ENCODE peak calls at places on chromosome 2, in five cellular contexts. One of them, this sample, is unnamed.

GRCh38 chr2:221570321-221571107 is 1.6 kb downstream of the EPHA4 start:
- DNase-seq in stimulated activated naive CD8-positive, alpha-beta T cell treated with anti-CD3 and anti-CD28 coated beads, Interleukin-15, Interleukin-2, amounts not matched to agents 100 U/mL and 50 U/mL, for 24 hours: peak; percentile 16
- DNase-seq in mucosa of descending colon: peak; percentile 59
- DNase-seq in stimulated activated CD8-positive, alpha-beta memory T cell treated with anti-CD3 and anti-CD28 coated beads, Interleukin-15, amount 100 ng/mL, for 1 hour: no peak
- DNase-seq in T-helper 2 cell: peak; percentile 30
- DNase-seq in this sample: peak; percentile 18

GRCh38 chr2:1486670-1487069 is 73.4 kb downstream of the TPO start:
- DNase-seq in stimulated activated CD8-positive, alpha-beta memory T cell treated with anti-CD3 and anti-CD28 coated beads, Interleukin-15, amount 100 ng/mL, for 1 hour: no peak
- DNase-seq in T-helper 2 cell: no peak
- DNase-seq in mucosa of descending colon: no peak
- DNase-seq in stimulated activated naive CD8-positive, alpha-beta T cell treated with anti-CD3 and anti-CD28 coated beads, Interleukin-15, Interleukin-2, amounts not matched to agents 100 U/mL and 50 U/mL, for 24 hours: no peak
- DNase-seq in this sample: no peak

GRCh38 chr2:216775043-216775453 is 79.7 kb upstream of the IGFBP5 start:
- DNase-seq in mucosa of descending colon: no peak
- DNase-seq in stimulated activated naive CD8-positive, alpha-beta T cell treated with anti-CD3 and anti-CD28 coated beads, Interleukin-15, Interleukin-2, amounts not matched to agents 100 U/mL and 50 U/mL, for 24 hours: no peak
- DNase-seq in T-helper 2 cell: no peak
- DNase-seq in stimulated activated CD8-positive, alpha-beta memory T cell treated with anti-CD3 and anti-CD28 coated beads, Interleukin-15, amount 100 ng/mL, for 1 hour: no peak
- DNase-seq in this sample: no peak

GRCh38 chr2:9230881-9231280 is 24.3 kb downstream of the ASAP2 start:
- DNase-seq in mucosa of descending colon: no peak
- DNase-seq in stimulated activated CD8-positive, alpha-beta memory T cell treated with anti-CD3 and anti-CD28 coated beads, Interleukin-15, amount 100 ng/mL, for 1 hour: no peak
- DNase-seq in T-helper 2 cell: no peak
- DNase-seq in stimulated activated naive CD8-positive, alpha-beta T cell treated with anti-CD3 and anti-CD28 coated beads, Interleukin-15, Interleukin-2, amounts not matched to agents 100 U/mL and 50 U/mL, for 24 hours: no peak
- DNase-seq in this sample: no peak

GRCh38 chr2:190511104-190511503 is 23.4 kb downstream of the NEMP2 start:
- DNase-seq in stimulated activated naive CD8-positive, alpha-beta T cell treated with anti-CD3 and anti-CD28 coated beads, Interleukin-15, Interleukin-2, amounts not matched to agents 100 U/mL and 50 U/mL, for 24 hours: no peak
- DNase-seq in stimulated activated CD8-positive, alpha-beta memory T cell treated with anti-CD3 and anti-CD28 coated beads, Interleukin-15, amount 100 ng/mL, for 1 hour: no peak
- DNase-seq in mucosa of descending colon: no peak
- DNase-seq in T-helper 2 cell: no peak
- DNase-seq in this sample: no peak

GRCh38 chr2:119023534-119023933 is 81.5 kb downstream of the MARCO start:
- DNase-seq in mucosa of descending colon: no peak
- DNase-seq in stimulated activated naive CD8-positive, alpha-beta T cell treated with anti-CD3 and anti-CD28 coated beads, Interleukin-15, Interleukin-2, amounts not matched to agents 100 U/mL and 50 U/mL, for 24 hours: no peak
- DNase-seq in T-helper 2 cell: no peak
- DNase-seq in stimulated activated CD8-positive, alpha-beta memory T cell treated with anti-CD3 and anti-CD28 coated beads, Interleukin-15, amount 100 ng/mL, for 1 hour: no peak
- DNase-seq in this sample: no peak

GRCh38 chr2:152504618-152505017 is 169.6 kb downstream of the FMNL2 start:
- DNase-seq in mucosa of descending colon: no peak
- DNase-seq in T-helper 2 cell: no peak
- DNase-seq in stimulated activated naive CD8-positive, alpha-beta T cell treated with anti-CD3 and anti-CD28 coated beads, Interleukin-15, Interleukin-2, amounts not matched to agents 100 U/mL and 50 U/mL, for 24 hours: no peak
- DNase-seq in stimulated activated CD8-positive, alpha-beta memory T cell treated with anti-CD3 and anti-CD28 coated beads, Interleukin-15, amount 100 ng/mL, for 1 hour: no peak
- DNase-seq in this sample: no peak

GRCh38 chr2:230441188-230441897 is 25.3 kb downstream of the SP100 start:
- DNase-seq in mucosa of descending colon: peak; percentile 66
- DNase-seq in stimulated activated CD8-positive, alpha-beta memory T cell treated with anti-CD3 and anti-CD28 coated beads, Interleukin-15, amount 100 ng/mL, for 1 hour: peak; percentile 19
- DNase-seq in stimulated activated naive CD8-positive, alpha-beta T cell treated with anti-CD3 and anti-CD28 coated beads, Interleukin-15, Interleukin-2, amounts not matched to agents 100 U/mL and 50 U/mL, for 24 hours: peak; percentile 61
- DNase-seq in T-helper 2 cell: peak; percentile 89
- DNase-seq in this sample: peak; percentile 60

GRCh38 chr2:159094173-159094737 is 125.8 kb downstream of the TANC1 start:
- DNase-seq in mucosa of descending colon: peak; percentile 80
- DNase-seq in T-helper 2 cell: no peak
- DNase-seq in stimulated activated naive CD8-positive, alpha-beta T cell treated with anti-CD3 and anti-CD28 coated beads, Interleukin-15, Interleukin-2, amounts not matched to agents 100 U/mL and 50 U/mL, for 24 hours: peak; percentile 13
- DNase-seq in stimulated activated CD8-positive, alpha-beta memory T cell treated with anti-CD3 and anti-CD28 coated beads, Interleukin-15, amount 100 ng/mL, for 1 hour: no peak
- DNase-seq in this sample: peak; percentile 12

GRCh38 chr2:127810156-127810636 is 775 bp downstream of the WDR33 start:
- DNase-seq in T-helper 2 cell: no peak
- DNase-seq in mucosa of descending colon: no peak
- DNase-seq in stimulated activated CD8-positive, alpha-beta memory T cell treated with anti-CD3 and anti-CD28 coated beads, Interleukin-15, amount 100 ng/mL, for 1 hour: no peak
- DNase-seq in stimulated activated naive CD8-positive, alpha-beta T cell treated with anti-CD3 and anti-CD28 coated beads, Interleukin-15, Interleukin-2, amounts not matched to agents 100 U/mL and 50 U/mL, for 24 hours: no peak
- DNase-seq in this sample: no peak

GRCh38 chr2:240232961-240233890 is 92.8 kb upstream of the OTOS start:
- DNase-seq in mucosa of descending colon: peak; percentile 83
- DNase-seq in stimulated activated CD8-positive, alpha-beta memory T cell treated with anti-CD3 and anti-CD28 coated beads, Interleukin-15, amount 100 ng/mL, for 1 hour: peak; percentile 45
- DNase-seq in T-helper 2 cell: peak; percentile 73
- DNase-seq in stimulated activated naive CD8-positive, alpha-beta T cell treated with anti-CD3 and anti-CD28 coated beads, Interleukin-15, Interleukin-2, amounts not matched to agents 100 U/mL and 50 U/mL, for 24 hours: peak; percentile 84
- DNase-seq in this sample: peak; percentile 85

GRCh38 chr2:240389302-240389805 is 46.1 kb upstream of the GPC1 start:
- DNase-seq in T-helper 2 cell: no peak
- DNase-seq in mucosa of descending colon: peak; percentile 26
- DNase-seq in stimulated activated CD8-positive, alpha-beta memory T cell treated with anti-CD3 and anti-CD28 coated beads, Interleukin-15, amount 100 ng/mL, for 1 hour: no peak
- DNase-seq in stimulated activated naive CD8-positive, alpha-beta T cell treated with anti-CD3 and anti-CD28 coated beads, Interleukin-15, Interleukin-2, amounts not matched to agents 100 U/mL and 50 U/mL, for 24 hours: no peak
- DNase-seq in this sample: no peak

GRCh38 chr2:241617431-241618154 is 19.4 kb downstream of the THAP4 start:
- DNase-seq in stimulated activated CD8-positive, alpha-beta memory T cell treated with anti-CD3 and anti-CD28 coated beads, Interleukin-15, amount 100 ng/mL, for 1 hour: no peak
- DNase-seq in mucosa of descending colon: peak; percentile 69
- DNase-seq in T-helper 2 cell: peak; percentile 78
- DNase-seq in stimulated activated naive CD8-positive, alpha-beta T cell treated with anti-CD3 and anti-CD28 coated beads, Interleukin-15, Interleukin-2, amounts not matched to agents 100 U/mL and 50 U/mL, for 24 hours: peak; percentile 44
- DNase-seq in this sample: no peak

GRCh38 chr2:7432426-7432825 is 515.2 kb downstream of the RNF144A start:
- DNase-seq in stimulated activated naive CD8-positive, alpha-beta T cell treated with anti-CD3 and anti-CD28 coated beads, Interleukin-15, Interleukin-2, amounts not matched to agents 100 U/mL and 50 U/mL, for 24 hours: no peak
- DNase-seq in T-helper 2 cell: no peak
- DNase-seq in mucosa of descending colon: no peak
- DNase-seq in stimulated activated CD8-positive, alpha-beta memory T cell treated with anti-CD3 and anti-CD28 coated beads, Interleukin-15, amount 100 ng/mL, for 1 hour: no peak
- DNase-seq in this sample: no peak

GRCh38 chr2:199663157-199663556 is 187.8 kb downstream of the FTCDNL1 start:
- DNase-seq in stimulated activated CD8-positive, alpha-beta memory T cell treated with anti-CD3 and anti-CD28 coated beads, Interleukin-15, amount 100 ng/mL, for 1 hour: no peak
- DNase-seq in T-helper 2 cell: no peak
- DNase-seq in mucosa of descending colon: no peak
- DNase-seq in stimulated activated naive CD8-positive, alpha-beta T cell treated with anti-CD3 and anti-CD28 coated beads, Interleukin-15, Interleukin-2, amounts not matched to agents 100 U/mL and 50 U/mL, for 24 hours: no peak
- DNase-seq in this sample: no peak

GRCh38 chr2:29700560-29700959 is 220.8 kb downstream of the ALK start:
- DNase-seq in T-helper 2 cell: no peak
- DNase-seq in mucosa of descending colon: no peak
- DNase-seq in stimulated activated CD8-positive, alpha-beta memory T cell treated with anti-CD3 and anti-CD28 coated beads, Interleukin-15, amount 100 ng/mL, for 1 hour: no peak
- DNase-seq in stimulated activated naive CD8-positive, alpha-beta T cell treated with anti-CD3 and anti-CD28 coated beads, Interleukin-15, Interleukin-2, amounts not matched to agents 100 U/mL and 50 U/mL, for 24 hours: no peak
- DNase-seq in this sample: no peak

GRCh38 chr2:23492337-23492675 is 107.3 kb downstream of the KLHL29 start:
- DNase-seq in stimulated activated naive CD8-positive, alpha-beta T cell treated with anti-CD3 and anti-CD28 coated beads, Interleukin-15, Interleukin-2, amounts not matched to agents 100 U/mL and 50 U/mL, for 24 hours: no peak
- DNase-seq in mucosa of descending colon: no peak
- DNase-seq in stimulated activated CD8-positive, alpha-beta memory T cell treated with anti-CD3 and anti-CD28 coated beads, Interleukin-15, amount 100 ng/mL, for 1 hour: no peak
- DNase-seq in T-helper 2 cell: no peak
- DNase-seq in this sample: no peak

GRCh38 chr2:23346029-23346428 is 39.0 kb upstream of the KLHL29 start:
- DNase-seq in T-helper 2 cell: no peak
- DNase-seq in stimulated activated CD8-positive, alpha-beta memory T cell treated with anti-CD3 and anti-CD28 coated beads, Interleukin-15, amount 100 ng/mL, for 1 hour: no peak
- DNase-seq in stimulated activated naive CD8-positive, alpha-beta T cell treated with anti-CD3 and anti-CD28 coated beads, Interleukin-15, Interleukin-2, amounts not matched to agents 100 U/mL and 50 U/mL, for 24 hours: no peak
- DNase-seq in mucosa of descending colon: no peak
- DNase-seq in this sample: no peak

GRCh38 chr2:119174216-119174992 is 15.9 kb upstream of the C1QL2 start:
- DNase-seq in stimulated activated CD8-positive, alpha-beta memory T cell treated with anti-CD3 and anti-CD28 coated beads, Interleukin-15, amount 100 ng/mL, for 1 hour: peak; percentile 9
- DNase-seq in mucosa of descending colon: no peak
- DNase-seq in T-helper 2 cell: peak; percentile 39
- DNase-seq in stimulated activated naive CD8-positive, alpha-beta T cell treated with anti-CD3 and anti-CD28 coated beads, Interleukin-15, Interleukin-2, amounts not matched to agents 100 U/mL and 50 U/mL, for 24 hours: peak; percentile 71
- DNase-seq in this sample: peak; percentile 49

GRCh38 chr2:98458207-98458606 is 13.5 kb downstream of the INPP4A start:
- DNase-seq in T-helper 2 cell: peak; percentile 78
- DNase-seq in stimulated activated CD8-positive, alpha-beta memory T cell treated with anti-CD3 and anti-CD28 coated beads, Interleukin-15, amount 100 ng/mL, for 1 hour: no peak
- DNase-seq in mucosa of descending colon: no peak
- DNase-seq in stimulated activated naive CD8-positive, alpha-beta T cell treated with anti-CD3 and anti-CD28 coated beads, Interleukin-15, Interleukin-2, amounts not matched to agents 100 U/mL and 50 U/mL, for 24 hours: no peak
- DNase-seq in this sample: no peak

GRCh38 chr2:10019174-10019971 is 24.0 kb upstream of the KLF11 start:
- DNase-seq in stimulated activated naive CD8-positive, alpha-beta T cell treated with anti-CD3 and anti-CD28 coated beads, Interleukin-15, Interleukin-2, amounts not matched to agents 100 U/mL and 50 U/mL, for 24 hours: no peak
- DNase-seq in stimulated activated CD8-positive, alpha-beta memory T cell treated with anti-CD3 and anti-CD28 coated beads, Interleukin-15, amount 100 ng/mL, for 1 hour: no peak
- DNase-seq in mucosa of descending colon: peak; percentile 39
- DNase-seq in T-helper 2 cell: no peak
- DNase-seq in this sample: no peak

GRCh38 chr2:217291259-217291658 is 431.4 kb upstream of the TNP1 start:
- DNase-seq in mucosa of descending colon: no peak
- DNase-seq in T-helper 2 cell: no peak
- DNase-seq in stimulated activated naive CD8-positive, alpha-beta T cell treated with anti-CD3 and anti-CD28 coated beads, Interleukin-15, Interleukin-2, amounts not matched to agents 100 U/mL and 50 U/mL, for 24 hours: no peak
- DNase-seq in stimulated activated CD8-positive, alpha-beta memory T cell treated with anti-CD3 and anti-CD28 coated beads, Interleukin-15, amount 100 ng/mL, for 1 hour: no peak
- DNase-seq in this sample: no peak

GRCh38 chr2:231940795-231941194 is 14.6 kb upstream of the NPPC start:
- DNase-seq in T-helper 2 cell: no peak
- DNase-seq in stimulated activated naive CD8-positive, alpha-beta T cell treated with anti-CD3 and anti-CD28 coated beads, Interleukin-15, Interleukin-2, amounts not matched to agents 100 U/mL and 50 U/mL, for 24 hours: no peak
- DNase-seq in mucosa of descending colon: no peak
- DNase-seq in stimulated activated CD8-positive, alpha-beta memory T cell treated with anti-CD3 and anti-CD28 coated beads, Interleukin-15, amount 100 ng/mL, for 1 hour: no peak
- DNase-seq in this sample: no peak

GRCh38 chr2:95578529-95578928 is 13.3 kb upstream of the TRIM43 start:
- DNase-seq in mucosa of descending colon: no peak
- DNase-seq in T-helper 2 cell: no peak
- DNase-seq in stimulated activated CD8-positive, alpha-beta memory T cell treated with anti-CD3 and anti-CD28 coated beads, Interleukin-15, amount 100 ng/mL, for 1 hour: no peak
- DNase-seq in stimulated activated naive CD8-positive, alpha-beta T cell treated with anti-CD3 and anti-CD28 coated beads, Interleukin-15, Interleukin-2, amounts not matched to agents 100 U/mL and 50 U/mL, for 24 hours: no peak
- DNase-seq in this sample: no peak

GRCh38 chr2:84832772-84833461 is 48.0 kb downstream of the TRABD2A start:
- DNase-seq in stimulated activated CD8-positive, alpha-beta memory T cell treated with anti-CD3 and anti-CD28 coated beads, Interleukin-15, amount 100 ng/mL, for 1 hour: no peak
- DNase-seq in mucosa of descending colon: no peak
- DNase-seq in stimulated activated naive CD8-positive, alpha-beta T cell treated with anti-CD3 and anti-CD28 coated beads, Interleukin-15, Interleukin-2, amounts not matched to agents 100 U/mL and 50 U/mL, for 24 hours: no peak
- DNase-seq in T-helper 2 cell: peak; percentile 65
- DNase-seq in this sample: peak; percentile 30

GRCh38 chr2:60527762-60528161 is 25.7 kb downstream of the BCL11A start:
- DNase-seq in T-helper 2 cell: no peak
- DNase-seq in stimulated activated CD8-positive, alpha-beta memory T cell treated with anti-CD3 and anti-CD28 coated beads, Interleukin-15, amount 100 ng/mL, for 1 hour: no peak
- DNase-seq in stimulated activated naive CD8-positive, alpha-beta T cell treated with anti-CD3 and anti-CD28 coated beads, Interleukin-15, Interleukin-2, amounts not matched to agents 100 U/mL and 50 U/mL, for 24 hours: no peak
- DNase-seq in mucosa of descending colon: no peak
- DNase-seq in this sample: no peak

GRCh38 chr2:133486706-133487305 is 81.5 kb downstream of the NCKAP5 start:
- DNase-seq in stimulated activated CD8-positive, alpha-beta memory T cell treated with anti-CD3 and anti-CD28 coated beads, Interleukin-15, amount 100 ng/mL, for 1 hour: no peak
- DNase-seq in T-helper 2 cell: no peak
- DNase-seq in stimulated activated naive CD8-positive, alpha-beta T cell treated with anti-CD3 and anti-CD28 coated beads, Interleukin-15, Interleukin-2, amounts not matched to agents 100 U/mL and 50 U/mL, for 24 hours: no peak
- DNase-seq in mucosa of descending colon: no peak
- DNase-seq in this sample: no peak

GRCh38 chr2:234421-234820 is 29.4 kb downstream of the SH3YL1 start:
- DNase-seq in stimulated activated CD8-positive, alpha-beta memory T cell treated with anti-CD3 and anti-CD28 coated beads, Interleukin-15, amount 100 ng/mL, for 1 hour: no peak
- DNase-seq in mucosa of descending colon: no peak
- DNase-seq in stimulated activated naive CD8-positive, alpha-beta T cell treated with anti-CD3 and anti-CD28 coated beads, Interleukin-15, Interleukin-2, amounts not matched to agents 100 U/mL and 50 U/mL, for 24 hours: no peak
- DNase-seq in T-helper 2 cell: no peak
- DNase-seq in this sample: no peak